ENCODE peak calls at places on chromosomes 12 and 14, in seven cellular contexts. One of them, this sample, is unnamed.

GRCh38 chr12:125015680-125016310 is 22.4 kb downstream of the BRI3BP start:
- DNase-seq in H54: no peak
- DNase-seq in transverse colon: no peak
- DNase-seq in IMR-90: no peak
- DNase-seq in uterus: no peak
- DNase-seq in A549: no peak
- DNase-seq in HCT116: no peak
- DNase-seq in this sample: no peak

GRCh38 chr12:111788178-111788654 is 21.5 kb downstream of the ALDH2 start:
- DNase-seq in H54: no peak
- DNase-seq in transverse colon: no peak
- DNase-seq in IMR-90: peak
- DNase-seq in uterus: no peak
- DNase-seq in A549: no peak
- DNase-seq in HCT116: no peak
- DNase-seq in this sample: peak

GRCh38 chr14:90785474-90785873 is 30.8 kb downstream of the TTC7B start:
- DNase-seq in H54: no peak
- DNase-seq in transverse colon: peak
- DNase-seq in IMR-90: no peak
- DNase-seq in uterus: peak
- DNase-seq in A549: no peak
- DNase-seq in HCT116: peak
- DNase-seq in this sample: peak

GRCh38 chr12:31589896-31590729 is 823 bp downstream of the DENND5B start:
- DNase-seq in H54: peak
- DNase-seq in transverse colon: peak
- DNase-seq in IMR-90: peak
- DNase-seq in uterus: peak
- DNase-seq in A549: peak
- DNase-seq in HCT116: peak
- DNase-seq in this sample: peak

GRCh38 chr14:24192933-24193332 is 2.3 kb downstream of the TM9SF1 start:
- DNase-seq in H54: no peak
- DNase-seq in transverse colon: no peak
- DNase-seq in IMR-90: no peak
- DNase-seq in uterus: no peak
- DNase-seq in A549: no peak
- DNase-seq in HCT116: no peak
- DNase-seq in this sample: no peak

GRCh38 chr14:55835985-55836384 is 256.0 kb downstream of the KTN1 start:
- DNase-seq in H54: no peak
- DNase-seq in transverse colon: no peak
- DNase-seq in IMR-90: no peak
- DNase-seq in uterus: no peak
- DNase-seq in A549: no peak
- DNase-seq in HCT116: no peak
- DNase-seq in this sample: no peak

GRCh38 chr12:27732281-27732680 is 21.6 kb downstream of the MRPS35 start:
- DNase-seq in H54: no peak
- DNase-seq in transverse colon: no peak
- DNase-seq in IMR-90: no peak
- DNase-seq in uterus: no peak
- DNase-seq in A549: peak
- DNase-seq in HCT116: no peak
- DNase-seq in this sample: peak

GRCh38 chr14:54660712-54661111 is 93.8 kb downstream of the SAMD4A start:
- DNase-seq in H54: no peak
- DNase-seq in transverse colon: no peak
- DNase-seq in IMR-90: no peak
- DNase-seq in uterus: no peak
- DNase-seq in A549: no peak
- DNase-seq in HCT116: no peak
- DNase-seq in this sample: no peak

GRCh38 chr14:101556566-101557320 is 4.6 kb upstream of the DIO3 start:
- DNase-seq in H54: no peak
- DNase-seq in transverse colon: no peak
- DNase-seq in IMR-90: no peak
- DNase-seq in uterus: no peak
- DNase-seq in A549: no peak
- DNase-seq in HCT116: no peak
- DNase-seq in this sample: no peak

GRCh38 chr12:123573870-123574269 is 10.5 kb upstream of the TMED2 start:
- DNase-seq in H54: no peak
- DNase-seq in transverse colon: no peak
- DNase-seq in IMR-90: no peak
- DNase-seq in uterus: no peak
- DNase-seq in A549: no peak
- DNase-seq in HCT116: no peak
- DNase-seq in this sample: no peak

GRCh38 chr12:120538281-120539156 is 4.4 kb downstream of the RNF10 start:
- DNase-seq in H54: peak
- DNase-seq in transverse colon: peak
- DNase-seq in IMR-90: peak
- DNase-seq in uterus: peak
- DNase-seq in A549: no peak
- DNase-seq in HCT116: no peak
- DNase-seq in this sample: peak

GRCh38 chr14:93894992-93895391 is 32.2 kb upstream of the FAM181A start:
- DNase-seq in H54: no peak
- DNase-seq in transverse colon: no peak
- DNase-seq in IMR-90: no peak
- DNase-seq in uterus: no peak
- DNase-seq in A549: no peak
- DNase-seq in HCT116: no peak
- DNase-seq in this sample: no peak

GRCh38 chr12:28172434-28173030 is 17.7 kb upstream of the CCDC91 start:
- DNase-seq in H54: peak
- DNase-seq in transverse colon: peak
- DNase-seq in IMR-90: peak
- DNase-seq in uterus: no peak
- DNase-seq in A549: peak
- DNase-seq in HCT116: peak
- DNase-seq in this sample: peak

GRCh38 chr14:91242635-91243034 is 1.9 kb downstream of the GPR68 start:
- DNase-seq in H54: no peak
- DNase-seq in transverse colon: no peak
- DNase-seq in IMR-90: no peak
- DNase-seq in uterus: no peak
- DNase-seq in A549: no peak
- DNase-seq in HCT116: no peak
- DNase-seq in this sample: no peak

GRCh38 chr14:96245710-96246534 is 10.1 kb upstream of the BDKRB1 start:
- DNase-seq in H54: peak
- DNase-seq in transverse colon: no peak
- DNase-seq in IMR-90: peak
- DNase-seq in uterus: no peak
- DNase-seq in A549: no peak
- DNase-seq in HCT116: no peak
- DNase-seq in this sample: no peak

GRCh38 chr14:94907626-94908261 is 137.8 kb upstream of the GSC start:
- DNase-seq in H54: no peak
- DNase-seq in transverse colon: no peak
- DNase-seq in IMR-90: no peak
- DNase-seq in uterus: no peak
- DNase-seq in A549: no peak
- DNase-seq in HCT116: no peak
- DNase-seq in this sample: no peak

GRCh38 chr12:49187184-49187583 is 1.7 kb downstream of the TUBA1A start:
- DNase-seq in H54: no peak
- DNase-seq in transverse colon: no peak
- DNase-seq in IMR-90: peak
- DNase-seq in uterus: peak
- DNase-seq in A549: no peak
- DNase-seq in HCT116: no peak
- DNase-seq in this sample: peak

GRCh38 chr12:117908411-117908810 is 60.4 kb downstream of the KSR2 start:
- DNase-seq in H54: no peak
- DNase-seq in transverse colon: no peak
- DNase-seq in IMR-90: no peak
- DNase-seq in uterus: no peak
- DNase-seq in A549: no peak
- DNase-seq in HCT116: no peak
- DNase-seq in this sample: no peak

DNA sequence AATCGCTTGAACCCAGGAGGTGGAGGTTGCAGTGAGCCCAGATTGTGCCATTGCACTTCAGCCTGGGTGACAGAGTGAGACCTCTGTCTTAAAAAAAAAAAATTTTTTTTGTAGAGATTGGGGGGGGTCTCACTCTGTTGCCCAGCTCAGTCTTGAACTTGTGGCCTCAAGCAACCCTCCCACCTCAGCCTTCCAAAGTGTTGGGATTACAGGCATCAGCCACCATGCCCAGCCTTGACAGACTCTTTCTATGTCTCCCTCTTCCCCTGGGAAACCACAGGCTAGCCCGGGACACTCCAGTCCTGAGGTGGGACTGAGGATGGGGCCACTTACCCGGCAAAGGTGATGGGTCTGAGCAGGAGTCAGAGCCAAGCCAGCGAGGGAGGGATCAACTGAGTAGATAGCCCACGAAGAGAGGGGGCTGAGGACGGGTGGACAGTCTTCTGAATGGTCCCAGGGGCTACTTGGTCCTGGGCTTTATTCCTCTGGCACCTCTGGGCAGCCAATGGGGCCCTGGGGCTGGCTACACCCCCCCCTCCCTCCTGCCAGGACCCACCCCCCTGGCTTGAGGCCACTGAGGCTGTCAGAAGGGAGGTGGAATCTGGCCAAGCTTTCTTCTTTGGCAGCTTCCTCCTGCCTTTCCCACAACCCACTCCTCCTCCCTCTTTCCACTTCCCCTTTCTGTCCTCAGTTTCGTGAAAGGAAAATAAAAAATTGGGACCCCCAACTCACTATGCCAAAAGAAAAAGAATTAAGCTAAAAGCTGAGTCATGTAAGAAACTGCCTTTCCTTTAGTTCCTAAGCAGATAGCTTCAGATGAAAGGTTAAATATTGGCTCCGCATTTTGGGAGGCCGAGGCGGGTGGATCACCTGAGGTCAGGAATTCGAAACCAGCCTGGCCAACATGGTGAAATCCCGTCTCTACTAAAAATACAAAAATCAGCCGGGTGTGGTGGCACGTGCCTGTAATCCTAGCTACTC is at the start of gene SDS:
- DNase-seq in H54: no peak
- DNase-seq in transverse colon: peak
- DNase-seq in IMR-90: peak
- DNase-seq in uterus: no peak
- DNase-seq in A549: no peak
- DNase-seq in HCT116: no peak
- DNase-seq in this sample: peak
- TF ChIP-seq POLR2A in H54: no peak
- TF ChIP-seq POLR2A in transverse colon: peak
- TF ChIP-seq POLR2A in IMR-90: no peak
- TF ChIP-seq POLR2A in uterus: no peak
- TF ChIP-seq POLR2A in A549: no peak
- TF ChIP-seq POLR2A in HCT116: no peak
- TF ChIP-seq POLR2A in this sample: no peak

DNA sequence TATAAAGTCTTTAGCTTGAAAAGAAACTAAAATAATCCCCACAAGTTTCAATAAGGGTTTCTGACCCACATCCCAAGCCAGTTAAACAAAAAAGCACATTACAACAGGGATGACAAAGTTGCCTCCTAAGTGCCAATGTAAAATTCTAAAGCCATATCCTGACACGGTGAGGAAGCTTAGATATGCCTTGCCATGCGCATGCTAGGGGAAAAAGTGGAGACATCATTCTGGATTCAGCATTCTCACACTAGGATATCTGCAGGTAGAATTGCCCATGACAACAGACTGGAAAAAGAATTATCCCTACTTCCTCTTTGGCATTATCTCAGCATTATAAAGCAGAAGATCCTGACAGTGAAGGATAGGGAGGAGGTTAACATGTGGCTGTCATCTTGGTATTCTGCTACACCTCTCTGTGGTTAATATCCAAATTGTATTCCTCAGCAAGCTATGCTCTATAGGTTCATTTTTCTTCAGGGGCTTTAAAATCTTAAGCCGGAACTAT is 4.9 kb downstream of the DUSP6 start:
- DNase-seq in H54: no peak
- DNase-seq in transverse colon: no peak
- DNase-seq in IMR-90: no peak
- DNase-seq in uterus: no peak
- DNase-seq in A549: no peak
- DNase-seq in HCT116: no peak
- DNase-seq in this sample: no peak
- TF ChIP-seq POLR2A in H54: no peak
- TF ChIP-seq POLR2A in transverse colon: no peak
- TF ChIP-seq POLR2A in IMR-90: peak
- TF ChIP-seq POLR2A in uterus: no peak
- TF ChIP-seq POLR2A in A549: no peak
- TF ChIP-seq POLR2A in HCT116: no peak
- TF ChIP-seq POLR2A in this sample: no peak

DNA sequence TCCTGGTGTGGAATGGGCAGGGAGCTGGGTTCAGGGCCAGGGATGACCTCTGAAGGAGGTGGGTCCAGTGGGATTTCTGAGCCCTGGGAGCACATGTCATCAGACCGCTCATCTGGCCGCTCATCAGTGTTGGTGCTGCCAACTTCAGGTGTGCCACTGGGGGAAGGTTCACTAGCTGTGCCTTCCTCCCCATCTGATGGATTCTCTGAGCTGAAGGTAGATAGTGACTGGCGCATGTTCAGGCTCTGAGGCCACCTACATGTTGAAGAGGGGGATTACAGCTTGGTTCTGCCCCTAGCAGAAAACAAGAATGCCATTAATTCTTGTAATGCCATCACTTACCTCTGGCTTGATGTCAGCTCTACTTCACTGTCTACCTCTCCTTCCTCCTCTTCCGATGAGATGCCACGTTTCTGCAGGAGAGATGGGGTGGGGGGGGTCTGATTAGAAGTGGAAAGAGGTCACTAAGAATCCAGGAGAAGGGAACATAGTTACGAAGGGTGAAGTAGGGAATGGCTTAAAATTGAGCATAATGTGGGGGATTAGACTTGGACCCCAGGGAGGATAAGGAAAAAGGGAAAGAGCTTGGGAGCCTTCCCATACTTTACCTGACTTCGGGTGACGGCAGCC is 17.2 kb downstream of the MAP3K12 start:
- DNase-seq in H54: no peak
- DNase-seq in transverse colon: no peak
- DNase-seq in IMR-90: no peak
- DNase-seq in uterus: no peak
- DNase-seq in A549: peak
- DNase-seq in HCT116: no peak
- DNase-seq in this sample: peak
- TF ChIP-seq POLR2A in H54: no peak
- TF ChIP-seq POLR2A in transverse colon: no peak
- TF ChIP-seq POLR2A in IMR-90: no peak
- TF ChIP-seq POLR2A in uterus: no peak
- TF ChIP-seq POLR2A in A549: no peak
- TF ChIP-seq POLR2A in HCT116: no peak
- TF ChIP-seq POLR2A in this sample: no peak

GRCh38 chr12:12562585-12563245 is at the start of gene DUSP16:
- DNase-seq in H54: peak
- DNase-seq in transverse colon: peak
- DNase-seq in IMR-90: peak
- DNase-seq in uterus: peak
- DNase-seq in A549: peak
- DNase-seq in HCT116: peak
- DNase-seq in this sample: peak
- TF ChIP-seq POLR2A in H54: peak
- TF ChIP-seq POLR2A in transverse colon: peak
- TF ChIP-seq POLR2A in IMR-90: peak
- TF ChIP-seq POLR2A in uterus: peak
- TF ChIP-seq POLR2A in A549: peak
- TF ChIP-seq POLR2A in HCT116: peak
- TF ChIP-seq POLR2A in this sample: peak